ENCODE peak calls at places on chromosomes 4 and X, in six cellular contexts. E is aorta, M is transverse colon, S is upper lobe of right lung, W is trophoblast cell, Y is thoracic aorta. O is an unnamed sample. For H3K9me3, the result is how much of the 10 kb centered on the place peaks cover.

GRCh38 chrX:7706032-7706431 is 136.9 kb upstream of the VCX start:
- DNase-seq in E (no peak), M (no peak), S (no peak), W (peak), Y (no peak), O (no peak)

GRCh38 chr4:113303315-113303714 is 253.9 kb downstream of the ANK2 start:
- DNase-seq in E (no peak), M (no peak), S (no peak), W (no peak), Y (no peak), O (no peak)

GRCh38 chr4:154329939-154330338 is 161.7 kb downstream of the DCHS2 start:
- DNase-seq in E (peak), M (peak), S (no peak), W (peak), Y (no peak), O (no peak)

GRCh38 chr4:168484626-168485025 is 4.3 kb upstream of the DDX60L start:
- DNase-seq in E (no peak), M (no peak), S (no peak), W (peak), Y (no peak), O (no peak)

GRCh38 chrX:139246295-139246694 is 284.2 kb upstream of the F9 start:
- DNase-seq in E (no peak), M (no peak), S (no peak), W (no peak), Y (no peak), O (no peak)

GRCh38 chr4:82677327-82677726 is 115.5 kb upstream of the TMEM150C start:
- DNase-seq in E (no peak), M (no peak), S (no peak), W (peak), Y (no peak), O (no peak)

GRCh38 chr4:53015681-53016080 is 153.6 kb downstream of the RASL11B start:
- DNase-seq in E (no peak), M (peak), S (no peak), W (peak), Y (no peak), O (no peak)

GRCh38 chr4:142778908-142779307 is 67.2 kb downstream of the INPP4B start:
- DNase-seq in E (no peak), M (no peak), S (no peak), W (no peak), Y (no peak), O (no peak)

GRCh38 chr4:172740434-172740833 is 428.2 kb upstream of the GALNT7 start:
- DNase-seq in E (no peak), M (no peak), S (no peak), W (no peak), Y (no peak), O (no peak)

DNA sequence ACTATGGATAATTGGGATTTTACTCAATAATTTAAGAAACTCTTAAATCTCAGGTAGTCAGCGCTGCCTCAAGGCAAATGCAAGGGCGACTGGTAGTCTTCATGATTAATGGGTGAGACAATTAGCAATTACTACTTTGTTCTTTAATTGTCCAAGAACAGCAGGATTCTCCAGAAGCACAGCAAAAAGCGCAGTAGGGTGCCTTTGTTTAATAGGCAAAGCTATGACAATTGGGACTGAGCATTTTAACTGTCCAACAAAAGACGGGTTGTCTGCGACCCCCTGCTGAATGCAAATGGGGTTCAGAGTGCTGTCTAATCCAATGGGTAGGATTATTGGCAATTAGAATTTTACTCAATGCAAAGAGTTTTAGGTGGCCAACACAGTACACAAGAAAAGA is 286.1 kb downstream of the CHIC1 start:
- DNase-seq in E (no peak), M (no peak), S (no peak), W (no peak), Y (no peak), O (no peak)
- H3K9me3 ChIP-seq in E (under half), M (under half), S (under half), W (under half), Y (under half), O (under half)

DNA sequence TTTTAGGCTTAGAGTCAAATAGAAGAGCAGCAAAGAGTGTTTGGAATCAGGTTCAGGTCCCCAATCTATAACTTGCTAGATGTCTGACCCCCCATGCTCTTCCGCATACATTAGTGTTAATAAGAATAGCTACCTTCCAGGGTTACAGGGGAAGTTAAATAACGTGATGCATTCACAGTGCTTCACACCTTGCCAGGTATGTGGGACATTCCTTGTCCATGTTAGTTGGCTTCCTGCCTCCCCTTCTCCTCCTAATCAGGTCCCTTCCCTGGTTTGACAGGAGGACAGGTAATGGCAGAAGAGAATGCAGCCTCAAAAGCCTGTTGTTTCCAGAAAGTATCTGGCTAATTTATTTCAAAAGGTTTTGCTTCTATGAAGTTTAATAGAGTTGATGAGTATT is 248.7 kb downstream of the MID1IP1 start:
- DNase-seq in E (no peak), M (no peak), S (no peak), W (no peak), Y (no peak), O (no peak)
- H3K9me3 ChIP-seq in E (under half), M (under half), S (under half), W (under half), Y (under half), O (under half)

DNA sequence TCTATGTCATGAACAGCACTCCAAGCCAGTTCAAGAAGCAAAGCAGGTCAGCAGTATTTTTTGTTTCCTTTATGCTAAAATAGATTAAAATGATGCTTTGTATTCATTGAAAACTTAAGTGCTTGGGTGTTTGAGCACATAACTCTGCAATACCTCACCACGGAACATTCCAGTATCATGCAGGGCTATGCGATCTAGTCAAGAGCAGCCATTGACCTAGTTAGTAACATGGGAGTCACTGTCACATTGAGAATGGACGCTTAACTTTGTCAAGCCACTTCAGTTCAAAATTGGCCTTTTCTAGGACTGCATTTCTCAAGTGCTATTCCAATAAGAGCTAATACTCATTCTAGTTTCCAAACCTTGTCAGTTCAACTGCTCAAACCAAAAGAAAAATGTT is 160.1 kb upstream of the FSTL5 start:
- DNase-seq in E (no peak), M (no peak), S (no peak), W (no peak), Y (no peak), O (no peak)
- H3K9me3 ChIP-seq in E (under half), M (under half), S (under half), W (under half), Y (under half), O (under half)

GRCh38 chr4:4805805-4806345 is 53.6 kb upstream of the MSX1 start:
- DNase-seq in E (no peak), M (no peak), S (no peak), W (no peak), Y (no peak), O (no peak)

GRCh38 chr4:4810365-4810764 is 49.1 kb upstream of the MSX1 start:
- DNase-seq in E (no peak), M (no peak), S (no peak), W (no peak), Y (no peak), O (no peak)

GRCh38 chr4:4812145-4812782 is 47.2 kb upstream of the MSX1 start:
- DNase-seq in E (no peak), M (no peak), S (no peak), W (no peak), Y (no peak), O (no peak)

DNA sequence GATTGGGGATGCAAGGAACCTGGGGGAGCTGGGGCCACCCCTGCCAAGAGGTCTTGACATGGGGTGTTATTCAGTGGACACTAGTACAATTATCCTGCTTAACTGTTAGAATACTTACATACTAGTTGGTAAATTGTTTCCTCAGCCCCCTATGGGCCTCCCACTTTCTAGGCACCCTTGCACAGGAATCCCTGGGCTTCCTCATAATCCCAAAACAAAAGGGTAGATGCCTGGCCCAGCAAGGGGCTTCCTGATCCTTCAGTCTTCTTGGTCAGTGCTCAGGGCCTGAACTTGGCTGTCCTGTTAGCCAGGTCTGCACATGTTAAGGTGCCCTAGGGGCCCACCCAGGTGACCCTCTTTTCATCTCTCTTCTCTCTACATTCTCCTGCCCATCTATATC is 48.7 kb upstream of the MSX1 start:
- DNase-seq in E (no peak), M (no peak), S (no peak), W (no peak), Y (no peak), O (no peak)
- H3K9me3 ChIP-seq in E (under half), M (under half), S (under half), W (under half), Y (under half), O (under half)

GRCh38 chr4:170423137-170423536 is 333.4 kb upstream of the AADAT start:
- DNase-seq in E (no peak), M (no peak), S (no peak), W (no peak), Y (no peak), O (no peak)
- H3K9me3 ChIP-seq in E (under half), M (under half), S (under half), W (under half), Y (under half), O (under half)